ENCODE peak calls at places on chromosomes 11 and 22, in nine cellular contexts. One of them, this sample, is unnamed.

GRCh38 chr11:32323814-32324130 is 111.6 kb downstream of the WT1 start:
- DNase-seq in ovary: no peak
- DNase-seq in AG10803: no peak
- DNase-seq in activated T-cell treated with anti-CD3 and anti-CD28 coated beads, Interleukin-2, amount 50 U/mL, for 4 hours: no peak
- DNase-seq in brain microvascular endothelial cell: no peak
- DNase-seq in trophoblast cell: no peak
- DNase-seq in iris pigment epithelial cell: no peak
- DNase-seq in NCI-H1436: no peak
- DNase-seq in GM12891: no peak
- DNase-seq in this sample: no peak

GRCh38 chr11:106495046-106495445 is 417.6 kb downstream of the AASDHPPT start:
- DNase-seq in ovary: no peak
- DNase-seq in AG10803: peak
- DNase-seq in activated T-cell treated with anti-CD3 and anti-CD28 coated beads, Interleukin-2, amount 50 U/mL, for 4 hours: no peak
- DNase-seq in brain microvascular endothelial cell: no peak
- DNase-seq in trophoblast cell: peak
- DNase-seq in iris pigment epithelial cell: peak
- DNase-seq in NCI-H1436: no peak
- DNase-seq in GM12891: no peak
- DNase-seq in this sample: no peak

GRCh38 chr11:81658722-81659121 is 1074.9 kb downstream of the FAM181B start:
- DNase-seq in ovary: no peak
- DNase-seq in AG10803: peak
- DNase-seq in activated T-cell treated with anti-CD3 and anti-CD28 coated beads, Interleukin-2, amount 50 U/mL, for 4 hours: no peak
- DNase-seq in brain microvascular endothelial cell: peak
- DNase-seq in trophoblast cell: peak
- DNase-seq in iris pigment epithelial cell: peak
- DNase-seq in NCI-H1436: no peak
- DNase-seq in GM12891: no peak
- DNase-seq in this sample: peak

GRCh38 chr11:92269021-92269420 is 44.4 kb downstream of the FAT3 start:
- DNase-seq in ovary: no peak
- DNase-seq in AG10803: peak
- DNase-seq in activated T-cell treated with anti-CD3 and anti-CD28 coated beads, Interleukin-2, amount 50 U/mL, for 4 hours: no peak
- DNase-seq in brain microvascular endothelial cell: peak
- DNase-seq in trophoblast cell: peak
- DNase-seq in iris pigment epithelial cell: peak
- DNase-seq in NCI-H1436: no peak
- DNase-seq in GM12891: no peak
- DNase-seq in this sample: no peak

GRCh38 chr11:83070878-83071640 is 638 bp downstream of the RAB30 start:
- DNase-seq in ovary: peak
- DNase-seq in AG10803: peak
- DNase-seq in activated T-cell treated with anti-CD3 and anti-CD28 coated beads, Interleukin-2, amount 50 U/mL, for 4 hours: peak
- DNase-seq in brain microvascular endothelial cell: no peak
- DNase-seq in trophoblast cell: peak
- DNase-seq in iris pigment epithelial cell: no peak
- DNase-seq in NCI-H1436: no peak
- DNase-seq in GM12891: no peak
- DNase-seq in this sample: no peak

GRCh38 chr22:29755889-29756288 is 10.9 kb downstream of the ZMAT5 start:
- DNase-seq in ovary: no peak
- DNase-seq in AG10803: no peak
- DNase-seq in activated T-cell treated with anti-CD3 and anti-CD28 coated beads, Interleukin-2, amount 50 U/mL, for 4 hours: no peak
- DNase-seq in brain microvascular endothelial cell: no peak
- DNase-seq in trophoblast cell: no peak
- DNase-seq in iris pigment epithelial cell: no peak
- DNase-seq in NCI-H1436: no peak
- DNase-seq in GM12891: no peak
- DNase-seq in this sample: no peak

GRCh38 chr11:99370557-99371200 is 349.9 kb downstream of the CNTN5 start:
- DNase-seq in ovary: no peak
- DNase-seq in AG10803: peak
- DNase-seq in activated T-cell treated with anti-CD3 and anti-CD28 coated beads, Interleukin-2, amount 50 U/mL, for 4 hours: no peak
- DNase-seq in brain microvascular endothelial cell: peak
- DNase-seq in trophoblast cell: peak
- DNase-seq in iris pigment epithelial cell: peak
- DNase-seq in NCI-H1436: no peak
- DNase-seq in GM12891: no peak
- DNase-seq in this sample: peak

GRCh38 chr11:32374261-32374711 is 61.1 kb downstream of the WT1 start:
- DNase-seq in ovary: peak
- DNase-seq in AG10803: peak
- DNase-seq in activated T-cell treated with anti-CD3 and anti-CD28 coated beads, Interleukin-2, amount 50 U/mL, for 4 hours: no peak
- DNase-seq in brain microvascular endothelial cell: no peak
- DNase-seq in trophoblast cell: peak
- DNase-seq in iris pigment epithelial cell: peak
- DNase-seq in NCI-H1436: no peak
- DNase-seq in GM12891: peak
- DNase-seq in this sample: peak

This sample was measured in H9.